ENCODE peak calls at places on chromosome 10, in seven cellular contexts. A is HCT116; Q is CD4-positive, CD25-positive, alpha-beta regulatory T cell; H is iPS DF 6.9; L is GM19239; Z is brain microvascular endothelial cell; G is Panc1. M is an unnamed sample.

GRCh38 chr10:115830260-115830970 is 442.6 kb downstream of the GFRA1 start:
- DNase-seq in A (no peak), Q (no peak), H (no peak), L (no peak), Z (no peak), G (no peak), M (no peak)

GRCh38 chr10:103554488-103555320 is 61.2 kb downstream of the NEURL1 start:
- DNase-seq in A (no peak), Q (no peak), H (peak), L (no peak), Z (peak), G (no peak), M (no peak)

GRCh38 chr10:86346794-86347665 is 19.6 kb downstream of the GRID1 start:
- DNase-seq in A (no peak), Q (no peak), H (no peak), L (no peak), Z (no peak), G (no peak), M (no peak)

GRCh38 chr10:118965636-118966035 is 63.9 kb upstream of the NANOS1 start:
- DNase-seq in A (no peak), Q (no peak), H (no peak), L (no peak), Z (no peak), G (no peak), M (no peak)

GRCh38 chr10:73816917-73817729 is 5.7 kb upstream of the NDST2 start:
- DNase-seq in A (no peak), Q (no peak), H (no peak), L (no peak), Z (no peak), G (no peak), M (no peak)

GRCh38 chr10:35195361-35196306 is 69.0 kb downstream of the CREM start:
- DNase-seq in A (peak), Q (peak), H (no peak), L (peak), Z (peak), G (peak), M (peak)

GRCh38 chr10:102241444-102242117 is at the start of gene PITX3:
- DNase-seq in A (peak), Q (peak), H (no peak), L (peak), Z (peak), G (peak), M (no peak)

GRCh38 chr10:114310346-114310745 is 71.3 kb downstream of the VWA2 start:
- DNase-seq in A (no peak), Q (no peak), H (no peak), L (no peak), Z (no peak), G (no peak), M (no peak)

GRCh38 chr10:116312091-116312490 is 12.2 kb upstream of the CCDC172 start:
- DNase-seq in A (no peak), Q (no peak), H (no peak), L (no peak), Z (no peak), G (no peak), M (no peak)

GRCh38 chr10:120336910-120337540 is 120.0 kb upstream of the PLPP4 start:
- DNase-seq in A (peak), Q (peak), H (peak), L (peak), Z (peak), G (peak), M (peak)

GRCh38 chr10:61404771-61405170 is 48.4 kb downstream of the TMEM26 start:
- DNase-seq in A (no peak), Q (no peak), H (no peak), L (no peak), Z (no peak), G (no peak), M (no peak)

GRCh38 chr10:17001297-17001744 is 128.3 kb downstream of the CUBN start:
- DNase-seq in A (no peak), Q (no peak), H (no peak), L (no peak), Z (peak), G (no peak), M (no peak)